ENCODE peak calls at places on chromosomes 3 and 15, in nine cellular contexts. One of them, this sample, is unnamed.

GRCh38 chr3:40524571-40525285 is at the start of gene ZNF621:
- DNase-seq in ecto neural progenitor cell: peak
- DNase-seq in colonic mucosa: peak
- DNase-seq in RCC 7860: peak
- DNase-seq in RPMI7951: peak
- DNase-seq in T-helper 2 cell: peak
- DNase-seq in EH: peak
- DNase-seq in cardiac muscle cell: peak
- DNase-seq in RKO: peak
- DNase-seq in this sample: peak

GRCh38 chr3:176167272-176167671 is 1030.0 kb downstream of the TBL1XR1 start:
- DNase-seq in ecto neural progenitor cell: no peak
- DNase-seq in colonic mucosa: no peak
- DNase-seq in RCC 7860: no peak
- DNase-seq in RPMI7951: no peak
- DNase-seq in T-helper 2 cell: no peak
- DNase-seq in EH: no peak
- DNase-seq in cardiac muscle cell: no peak
- DNase-seq in RKO: no peak
- DNase-seq in this sample: no peak

GRCh38 chr15:52414936-52415335 is 113.7 kb downstream of the MYO5A start:
- DNase-seq in ecto neural progenitor cell: no peak
- DNase-seq in colonic mucosa: no peak
- DNase-seq in RCC 7860: no peak
- DNase-seq in RPMI7951: no peak
- DNase-seq in T-helper 2 cell: no peak
- DNase-seq in EH: no peak
- DNase-seq in cardiac muscle cell: no peak
- DNase-seq in RKO: no peak
- DNase-seq in this sample: no peak

GRCh38 chr3:46361408-46362283 is 7.7 kb downstream of the CCR2 start:
- DNase-seq in ecto neural progenitor cell: peak
- DNase-seq in colonic mucosa: no peak
- DNase-seq in RCC 7860: peak
- DNase-seq in RPMI7951: peak
- DNase-seq in T-helper 2 cell: no peak
- DNase-seq in EH: peak
- DNase-seq in cardiac muscle cell: no peak
- DNase-seq in RKO: peak
- DNase-seq in this sample: peak

GRCh38 chr3:119579366-119580147 is at the start of gene ADPRH:
- DNase-seq in ecto neural progenitor cell: peak
- DNase-seq in colonic mucosa: peak
- DNase-seq in RCC 7860: peak
- DNase-seq in RPMI7951: peak
- DNase-seq in T-helper 2 cell: peak
- DNase-seq in EH: peak
- DNase-seq in cardiac muscle cell: peak
- DNase-seq in RKO: peak
- DNase-seq in this sample: peak

GRCh38 chr15:71282086-71282485 is 166.8 kb downstream of the THSD4 start:
- DNase-seq in ecto neural progenitor cell: no peak
- DNase-seq in colonic mucosa: no peak
- DNase-seq in RCC 7860: no peak
- DNase-seq in RPMI7951: peak
- DNase-seq in T-helper 2 cell: no peak
- DNase-seq in EH: peak
- DNase-seq in cardiac muscle cell: peak
- DNase-seq in RKO: no peak
- DNase-seq in this sample: no peak

GRCh38 chr3:39088889-39089288 is 18.5 kb downstream of the GORASP1 start:
- DNase-seq in ecto neural progenitor cell: no peak
- DNase-seq in colonic mucosa: no peak
- DNase-seq in RCC 7860: no peak
- DNase-seq in RPMI7951: no peak
- DNase-seq in T-helper 2 cell: no peak
- DNase-seq in EH: peak
- DNase-seq in cardiac muscle cell: no peak
- DNase-seq in RKO: no peak
- DNase-seq in this sample: no peak

GRCh38 chr15:101264911-101265641 is 12.2 kb downstream of the SELENOS start:
- DNase-seq in ecto neural progenitor cell: no peak
- DNase-seq in colonic mucosa: no peak
- DNase-seq in RCC 7860: no peak
- DNase-seq in RPMI7951: peak
- DNase-seq in T-helper 2 cell: no peak
- DNase-seq in EH: no peak
- DNase-seq in cardiac muscle cell: peak
- DNase-seq in RKO: no peak
- DNase-seq in this sample: no peak

GRCh38 chr3:65268411-65268810 is 580.6 kb upstream of the ADAMTS9 start:
- DNase-seq in ecto neural progenitor cell: no peak
- DNase-seq in colonic mucosa: no peak
- DNase-seq in RCC 7860: no peak
- DNase-seq in RPMI7951: no peak
- DNase-seq in T-helper 2 cell: no peak
- DNase-seq in EH: no peak
- DNase-seq in cardiac muscle cell: peak
- DNase-seq in RKO: peak
- DNase-seq in this sample: no peak

This sample was measured in sigmoid colon.